ENCODE peak calls at places on chromosomes 1 and 21, in six cellular contexts. E is heart right ventricle, K is fibroblast of pulmonary artery, N is IMR-90, Z is GM12864, Q is AG04449. X is an unnamed sample.

GRCh38 chr1:109112056-109112651 is 1.8 kb upstream of the ELAPOR1 start:
- DNase-seq in N (peak), E (no peak), Q (no peak), Z (no peak), K (peak), X (no peak)

GRCh38 chr1:43276673-43277072 is 6.9 kb downstream of the TMEM125 start:
- DNase-seq in Z (no peak), Q (no peak), N (no peak), E (no peak), K (no peak), X (no peak)

GRCh38 chr1:109474697-109475096 is 8.4 kb downstream of the SYPL2 start:
- DNase-seq in Z (no peak), E (no peak), Q (no peak), K (no peak), N (no peak), X (no peak)

GRCh38 chr1:236451796-236452373 is 57.8 kb downstream of the EDARADD start:
- DNase-seq in K (peak), E (no peak), N (no peak), Z (no peak), Q (no peak), X (no peak)

GRCh38 chr1:100734716-100735115 is 15.2 kb downstream of the VCAM1 start:
- DNase-seq in Q (no peak), Z (no peak), N (peak), K (peak), E (no peak), X (no peak)

GRCh38 chr1:175725684-175726083 is 17.7 kb downstream of the TNR start:
- DNase-seq in K (peak), E (peak), Z (no peak), N (peak), Q (no peak), X (no peak)

GRCh38 chr1:53473463-53473862 is 14.3 kb downstream of the DMRTB1 start:
- DNase-seq in N (peak), Z (no peak), Q (no peak), K (peak), E (no peak), X (no peak)

GRCh38 chr1:169928438-169929209 is 34.9 kb upstream of the SCYL3 start:
- DNase-seq in N (peak), Z (no peak), K (peak), E (no peak), Q (no peak), X (no peak)

GRCh38 chr21:38159355-38159754 is 97.4 kb upstream of the KCNJ15 start:
- DNase-seq in K (peak), N (peak), E (peak), Z (peak), Q (peak), X (peak)

DNA sequence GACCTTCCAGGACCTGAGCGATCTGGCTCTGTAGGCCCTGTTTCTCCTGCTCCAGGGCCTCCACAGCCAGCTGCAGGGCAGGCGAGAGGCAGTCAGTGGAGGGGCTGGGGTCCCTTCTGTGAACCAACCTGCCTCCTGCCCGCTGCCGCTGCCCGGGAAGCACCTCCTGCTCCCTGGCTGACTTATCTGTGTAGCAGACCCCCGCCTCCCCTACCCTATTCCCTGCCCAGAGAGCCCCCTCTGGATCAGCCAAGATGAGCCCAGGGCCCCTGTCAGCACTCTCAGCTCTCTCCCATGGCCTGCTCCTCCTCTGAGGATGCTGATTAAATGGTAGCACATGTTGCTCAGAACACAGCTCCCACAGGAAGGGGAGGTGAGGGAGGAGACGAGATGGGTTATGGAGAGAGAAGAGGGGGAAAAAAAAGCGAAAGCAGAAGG is 1.9 kb downstream of the NES start:
- DNase-seq in Z (no peak), N (no peak), Q (no peak), E (no peak), K (peak), X (no peak)
- H3K4me3 ChIP-seq in Z (no peak), N (peak), Q (peak), E (peak), K (peak), X (peak)

GRCh38 chr1:221203224-221204054 is 324.2 kb downstream of the HLX start:
- DNase-seq in Q (no peak), K (peak), N (peak), Z (peak), E (peak), X (no peak)
- TF ChIP-seq CTCF in Q (peak), K (peak), N (peak), Z (peak), E (peak), X (peak)

GRCh38 chr1:9351654-9352271 is 59.1 kb downstream of the SPSB1 start:
- DNase-seq in N (no peak), Z (no peak), K (no peak), E (no peak), Q (no peak), X (no peak)

GRCh38 chr1:9350011-9350907 is 57.6 kb downstream of the SPSB1 start:
- DNase-seq in Q (no peak), K (peak), E (no peak), Z (no peak), N (peak), X (no peak)

GRCh38 chr1:9352364-9353140 is 59.9 kb downstream of the SPSB1 start:
- DNase-seq in N (no peak), Z (no peak), E (no peak), K (no peak), Q (no peak), X (no peak)

GRCh38 chr1:9349331-9349851 is 56.7 kb downstream of the SPSB1 start:
- DNase-seq in Z (no peak), Q (no peak), K (no peak), E (no peak), N (peak), X (no peak)

DNA sequence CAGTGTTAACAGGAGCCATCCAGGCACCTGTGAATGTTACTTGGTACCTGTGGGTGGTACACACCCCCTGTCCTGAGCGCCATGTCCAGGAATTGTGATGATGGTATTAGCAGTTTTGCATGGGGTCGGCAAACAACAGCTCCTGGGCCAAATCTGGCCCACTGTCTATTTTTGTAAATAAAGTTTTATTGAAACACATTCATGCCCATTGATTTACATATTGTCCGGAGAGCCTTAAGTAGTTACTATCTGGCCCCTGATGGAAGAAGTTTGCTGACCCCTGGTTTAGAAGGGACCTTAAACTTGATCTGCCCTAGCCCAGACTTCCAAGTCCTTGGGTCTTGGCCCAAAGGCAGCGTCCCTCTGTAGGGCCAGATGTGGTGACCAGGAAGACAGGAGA is 58.3 kb downstream of the SPSB1 start:
- DNase-seq in N (no peak), Z (no peak), E (no peak), Q (no peak), K (no peak), X (no peak)
- H3K4me3 ChIP-seq in N (no peak), Z (no peak), E (no peak), Q (no peak), K (no peak), X (no peak)

GRCh38 chr1:76122260-76122659 is 47.7 kb downstream of the ST6GALNAC3 start:
- DNase-seq in Z (no peak), K (no peak), E (no peak), N (no peak), Q (no peak), X (no peak)

GRCh38 chr1:76124196-76124595 is 49.6 kb downstream of the ST6GALNAC3 start:
- DNase-seq in E (no peak), Q (no peak), K (no peak), N (no peak), Z (no peak), X (no peak)

GRCh38 chr1:76125441-76126215 is 51.1 kb downstream of the ST6GALNAC3 start:
- DNase-seq in N (no peak), Q (no peak), K (no peak), E (no peak), Z (no peak), X (no peak)

GRCh38 chr1:76121850-76122249 is 47.3 kb downstream of the ST6GALNAC3 start:
- DNase-seq in K (no peak), E (peak), Q (no peak), N (no peak), Z (no peak), X (no peak)
- TF ChIP-seq CTCF in K (no peak), E (no peak), Q (no peak), N (no peak), Z (no peak), X (no peak)

DNA sequence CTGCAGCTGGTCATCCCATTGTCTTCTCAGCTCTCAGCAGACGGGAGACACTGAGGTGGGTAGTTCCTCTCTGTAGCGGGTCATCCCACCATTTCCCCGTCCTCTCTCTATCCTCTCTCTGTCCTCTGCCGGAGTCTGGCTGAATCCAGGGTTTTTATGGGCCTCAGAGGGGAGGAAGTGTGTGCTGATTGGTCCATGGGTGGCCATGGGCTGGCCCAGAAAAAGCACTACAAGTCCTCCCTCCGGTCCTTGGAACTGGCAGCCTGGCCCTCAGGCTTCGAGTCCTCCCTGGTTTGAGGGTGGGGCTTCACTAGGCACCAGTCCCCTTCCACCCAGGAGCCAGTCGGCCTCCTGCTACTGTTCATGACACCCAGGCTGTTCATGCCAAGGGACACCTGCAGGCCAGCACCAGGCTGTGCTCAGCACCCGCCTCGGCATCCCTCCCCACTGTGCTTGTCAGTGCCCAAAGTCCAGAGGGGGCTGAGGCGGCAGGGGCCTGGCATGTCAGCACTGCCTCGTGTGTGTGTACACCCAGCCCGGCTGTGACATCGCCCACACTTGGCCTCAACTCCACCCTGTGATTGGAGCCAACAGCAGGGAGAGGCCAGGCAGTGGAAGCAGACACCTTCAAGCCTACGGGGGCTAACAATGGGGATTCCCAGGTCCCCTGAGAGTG is 23.0 kb upstream of the LRRC8C start:
- DNase-seq in Q (no peak), N (no peak), E (no peak), Z (no peak), K (no peak), X (no peak)
- H3K4me3 ChIP-seq in Q (no peak), N (no peak), E (no peak), Z (no peak), K (no peak), X (no peak)

GRCh38 chr1:107277022-107277421 is 136.2 kb downstream of the NTNG1 start:
- DNase-seq in K (peak), Q (no peak), E (peak), Z (peak), N (peak), X (no peak)
- TF ChIP-seq CTCF in K (peak), Q (peak), E (peak), Z (peak), N (peak), X (peak)

X was measured in upper lobe of left lung.